ENCODE peak calls at places on chromosome 13, in five cellular contexts. L is substantia nigra, Z is brain microvascular endothelial cell, B is left ventricle myocardium inferior, V is right cardiac atrium. I is an unnamed sample.

GRCh38 chr13:19834704-19835103 is 28.7 kb downstream of the ZMYM5 start:
- DNase-seq in Z (no peak), B (no peak), V (no peak), L (no peak), I (no peak)

GRCh38 chr13:89602655-89603054 is 1744.8 kb upstream of the MIR17HG start:
- DNase-seq in Z (no peak), L (no peak), B (no peak), V (no peak), I (no peak)

GRCh38 chr13:20702945-20703784 is at the start of gene IL17D:
- DNase-seq in L (no peak), V (peak), Z (no peak), B (no peak), I (peak)

GRCh38 chr13:35475960-35476943 is at the start of gene MAB21L1:
- DNase-seq in V (peak), Z (peak), B (no peak), L (peak), I (peak)

GRCh38 chr13:110696776-110697175 is 9.1 kb downstream of the CARS2 start:
- DNase-seq in Z (no peak), V (no peak), B (no peak), L (no peak), I (peak)

GRCh38 chr13:82847595-82847994 is 1034.7 kb downstream of the SLITRK1 start:
- DNase-seq in B (no peak), Z (no peak), V (no peak), L (no peak), I (no peak)

GRCh38 chr13:92843549-92843948 is 383.1 kb upstream of the GPC6 start:
- DNase-seq in Z (no peak), V (no peak), L (no peak), B (no peak), I (no peak)

GRCh38 chr13:23378009-23378632 is 55.4 kb downstream of the SACS start:
- DNase-seq in B (no peak), V (no peak), L (no peak), Z (peak), I (no peak)

GRCh38 chr13:91544723-91545122 is 146.3 kb downstream of the GPC5 start:
- DNase-seq in L (no peak), Z (no peak), V (peak), B (no peak), I (no peak)

GRCh38 chr13:47417485-47417884 is 520.6 kb upstream of the HTR2A start:
- DNase-seq in B (no peak), V (no peak), L (no peak), Z (no peak), I (no peak)

GRCh38 chr13:109938255-109938936 is 152.0 kb upstream of the IRS2 start:
- DNase-seq in B (no peak), Z (peak), V (no peak), L (no peak), I (no peak)

GRCh38 chr13:38662362-38662761 is 24.5 kb upstream of the FREM2 start:
- DNase-seq in B (no peak), L (no peak), V (no peak), Z (peak), I (no peak)

GRCh38 chr13:40667622-40667978 is 1.2 kb upstream of the FOXO1 start:
- DNase-seq in Z (no peak), V (peak), B (no peak), L (no peak), I (no peak)

GRCh38 chr13:48334534-48335127 is 31.1 kb downstream of the RB1 start:
- DNase-seq in V (no peak), L (no peak), B (no peak), Z (no peak), I (no peak)

GRCh38 chr13:95267662-95268369 is 33.4 kb downstream of the ABCC4 start:
- DNase-seq in Z (peak), L (no peak), V (peak), B (no peak), I (no peak)

GRCh38 chr13:113488283-113488682 is 2.2 kb downstream of the DCUN1D2 start:
- DNase-seq in L (no peak), Z (no peak), B (no peak), V (no peak), I (no peak)
- H3K27ac ChIP-seq in L (no peak), Z (no peak), B (peak), V (peak), I (no peak)

GRCh38 chr13:75715598-75716523 is 79.7 kb downstream of the LMO7 start:
- DNase-seq in L (no peak), Z (no peak), B (no peak), V (no peak), I (no peak)
- H3K27ac ChIP-seq in L (no peak), Z (peak), B (no peak), V (no peak), I (no peak)

DNA sequence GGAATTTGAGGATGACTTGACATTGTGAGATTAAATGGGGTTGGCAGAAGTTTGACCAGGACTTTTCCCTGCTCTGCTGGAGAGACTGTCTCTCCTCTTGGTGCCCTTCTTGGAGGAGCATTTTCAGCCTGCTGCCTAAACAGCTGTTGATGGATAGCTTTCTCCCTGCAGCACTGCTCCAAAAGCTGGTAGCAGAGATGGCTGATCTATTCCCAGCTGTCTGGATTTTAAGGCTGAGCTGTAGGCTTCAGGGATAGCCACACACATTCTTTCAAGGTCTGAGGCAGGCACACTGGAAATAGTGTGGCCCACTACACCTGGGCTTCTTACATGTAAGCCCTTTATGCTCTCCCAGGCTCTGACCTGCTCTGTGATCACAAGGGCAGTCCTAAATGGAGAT is 91.3 kb downstream of the MBNL2 start:
- DNase-seq in L (no peak), V (no peak), Z (no peak), B (no peak), I (no peak)
- H3K27ac ChIP-seq in L (no peak), V (no peak), Z (no peak), B (no peak), I (no peak)

GRCh38 chr13:50512602-50513527 is 330.6 kb downstream of the DLEU7 start:
- DNase-seq in B (peak), L (peak), V (peak), Z (peak), I (no peak)

GRCh38 chr13:50513528-50513863 is 330.0 kb downstream of the DLEU7 start:
- DNase-seq in Z (no peak), B (no peak), L (no peak), V (no peak), I (no peak)

GRCh38 chr13:50514249-50514648 is 329.2 kb downstream of the DLEU7 start:
- DNase-seq in L (no peak), V (no peak), B (no peak), Z (no peak), I (no peak)

GRCh38 chr13:50509771-50510441 is 333.6 kb downstream of the DLEU7 start:
- DNase-seq in Z (peak), V (no peak), B (no peak), L (no peak), I (no peak)

DNA sequence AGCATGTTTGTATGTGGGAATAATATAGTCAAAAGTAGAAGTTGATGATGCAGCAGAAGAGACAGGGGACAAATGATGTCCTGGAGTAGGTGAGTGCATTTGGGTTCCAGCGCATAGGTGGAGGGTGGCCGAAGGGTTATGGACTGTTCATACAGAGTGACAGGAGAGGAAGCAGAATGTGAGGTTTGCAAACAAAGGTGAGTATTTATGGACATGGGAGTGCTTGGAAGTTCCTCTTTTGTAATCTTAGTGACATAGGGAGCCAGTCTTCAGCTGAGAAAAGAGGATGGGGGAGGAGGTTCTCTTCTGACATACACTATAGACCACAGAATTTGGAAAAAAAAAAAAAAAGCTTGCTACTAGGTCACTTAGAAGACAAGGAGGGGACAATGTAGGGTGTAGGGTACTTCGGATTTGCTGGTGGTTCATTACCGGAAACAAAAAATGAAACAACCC is 331.6 kb downstream of the DLEU7 start:
- DNase-seq in V (no peak), B (no peak), L (no peak), Z (no peak), I (no peak)
- H3K27ac ChIP-seq in V (no peak), B (peak), L (peak), Z (no peak), I (no peak)

GRCh38 chr13:36685912-36686311 is 12.1 kb downstream of the SERTM1 start:
- DNase-seq in B (no peak), L (no peak), Z (peak), V (no peak), I (no peak)
- H3K27ac ChIP-seq in B (no peak), L (no peak), Z (no peak), V (no peak), I (no peak)

DNA sequence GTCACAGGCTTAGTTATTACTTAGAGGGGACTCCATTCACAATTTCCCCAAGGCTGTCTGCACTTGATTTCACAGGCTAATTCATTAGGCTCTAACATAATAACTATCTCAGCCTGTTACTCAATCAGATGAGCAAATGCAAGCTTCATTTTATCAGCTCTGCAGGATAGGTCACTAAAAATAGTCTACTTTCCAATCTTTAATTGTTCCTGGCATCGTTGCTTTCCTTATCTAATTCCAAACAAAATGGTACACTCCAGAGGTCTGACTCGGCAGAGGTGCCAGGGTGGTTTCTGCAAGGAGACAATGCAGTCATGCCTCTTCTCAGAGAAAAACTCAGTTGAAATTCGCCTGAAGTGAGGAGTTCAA is 69.8 kb upstream of the SLC15A1 start:
- DNase-seq in L (no peak), B (no peak), Z (no peak), V (no peak), I (no peak)
- H3K27ac ChIP-seq in L (no peak), B (peak), Z (no peak), V (peak), I (no peak)

I was measured in WERI-Rb-1.